ENCODE peak calls at places on chromosomes 5 and 9, in ten cellular contexts. One of them, this sample, is unnamed.
A peak's percentile ranks its signal among the peaks of the same experiment; 100 is the strongest.

GRCh38 chr9:19629506-19629905 is 159.3 kb downstream of the SLC24A2 start:
- DNase-seq in fibroblast of the aortic adventitia: no peak
- DNase-seq in T-helper 9 cell: no peak
- DNase-seq in heart left ventricle: no peak
- DNase-seq in Daoy: no peak
- DNase-seq in A172: no peak
- DNase-seq in ACHN: no peak
- DNase-seq in SK-MEL-5: no peak
- DNase-seq in stimulated activated CD4-positive, alpha-beta T cell treated with anti-CD3 and anti-CD28 coated beads, TNF-alpha, amount 100 ng/mL, for 1 hour: no peak
- DNase-seq in natural killer cell treated with Interleukin-12 subunit alpha and Interleukin-12 subunit beta and Interleukin-15 and Interleukin-18, amount 100 ng/mL, for 72 hours: no peak
- DNase-seq in this sample: no peak

GRCh38 chr5:154663424-154663823 is 91.8 kb upstream of the LARP1 start:
- DNase-seq in T-helper 9 cell: no peak
- DNase-seq in ACHN: no peak
- DNase-seq in fibroblast of the aortic adventitia: no peak
- DNase-seq in heart left ventricle: no peak
- DNase-seq in stimulated activated CD4-positive, alpha-beta T cell treated with anti-CD3 and anti-CD28 coated beads, TNF-alpha, amount 100 ng/mL, for 1 hour: no peak
- DNase-seq in A172: no peak
- DNase-seq in SK-MEL-5: no peak
- DNase-seq in Daoy: no peak
- DNase-seq in natural killer cell treated with Interleukin-12 subunit alpha and Interleukin-12 subunit beta and Interleukin-15 and Interleukin-18, amount 100 ng/mL, for 72 hours: no peak
- DNase-seq in this sample: no peak

GRCh38 chr5:172756764-172757393 is 14.1 kb downstream of the DUSP1 start:
- DNase-seq in ACHN: no peak
- DNase-seq in natural killer cell treated with Interleukin-12 subunit alpha and Interleukin-12 subunit beta and Interleukin-15 and Interleukin-18, amount 100 ng/mL, for 72 hours: no peak
- DNase-seq in T-helper 9 cell: no peak
- DNase-seq in A172: no peak
- DNase-seq in fibroblast of the aortic adventitia: no peak
- DNase-seq in Daoy: no peak
- DNase-seq in SK-MEL-5: no peak
- DNase-seq in stimulated activated CD4-positive, alpha-beta T cell treated with anti-CD3 and anti-CD28 coated beads, TNF-alpha, amount 100 ng/mL, for 1 hour: no peak
- DNase-seq in heart left ventricle: peak; percentile 14
- DNase-seq in this sample: no peak

GRCh38 chr5:179795863-179796833 is 2.4 kb downstream of the LTC4S start:
- DNase-seq in fibroblast of the aortic adventitia: peak; percentile 70
- DNase-seq in Daoy: peak; percentile 92
- DNase-seq in SK-MEL-5: peak; percentile 62
- DNase-seq in natural killer cell treated with Interleukin-12 subunit alpha and Interleukin-12 subunit beta and Interleukin-15 and Interleukin-18, amount 100 ng/mL, for 72 hours: peak; percentile 89
- DNase-seq in stimulated activated CD4-positive, alpha-beta T cell treated with anti-CD3 and anti-CD28 coated beads, TNF-alpha, amount 100 ng/mL, for 1 hour: peak; percentile 31
- DNase-seq in ACHN: peak; percentile 81
- DNase-seq in A172: peak; percentile 50
- DNase-seq in T-helper 9 cell: peak; percentile 61
- DNase-seq in heart left ventricle: peak; percentile 88
- DNase-seq in this sample: peak; percentile 78

GRCh38 chr9:134935056-134936020 is 17.6 kb upstream of the FCN1 start:
- DNase-seq in T-helper 9 cell: no peak
- DNase-seq in heart left ventricle: no peak
- DNase-seq in Daoy: no peak
- DNase-seq in A172: no peak
- DNase-seq in stimulated activated CD4-positive, alpha-beta T cell treated with anti-CD3 and anti-CD28 coated beads, TNF-alpha, amount 100 ng/mL, for 1 hour: no peak
- DNase-seq in SK-MEL-5: no peak
- DNase-seq in fibroblast of the aortic adventitia: no peak
- DNase-seq in ACHN: no peak
- DNase-seq in natural killer cell treated with Interleukin-12 subunit alpha and Interleukin-12 subunit beta and Interleukin-15 and Interleukin-18, amount 100 ng/mL, for 72 hours: peak; percentile 45
- DNase-seq in this sample: no peak

GRCh38 chr5:132470596-132470995 is 20.0 kb downstream of the IRF1 start:
- DNase-seq in SK-MEL-5: no peak
- DNase-seq in Daoy: no peak
- DNase-seq in stimulated activated CD4-positive, alpha-beta T cell treated with anti-CD3 and anti-CD28 coated beads, TNF-alpha, amount 100 ng/mL, for 1 hour: no peak
- DNase-seq in ACHN: no peak
- DNase-seq in heart left ventricle: no peak
- DNase-seq in natural killer cell treated with Interleukin-12 subunit alpha and Interleukin-12 subunit beta and Interleukin-15 and Interleukin-18, amount 100 ng/mL, for 72 hours: no peak
- DNase-seq in A172: no peak
- DNase-seq in fibroblast of the aortic adventitia: no peak
- DNase-seq in T-helper 9 cell: no peak
- DNase-seq in this sample: no peak

GRCh38 chr5:8057764-8058163 is 188.8 kb downstream of the MTRR start:
- DNase-seq in ACHN: no peak
- DNase-seq in stimulated activated CD4-positive, alpha-beta T cell treated with anti-CD3 and anti-CD28 coated beads, TNF-alpha, amount 100 ng/mL, for 1 hour: no peak
- DNase-seq in Daoy: peak; percentile 63
- DNase-seq in natural killer cell treated with Interleukin-12 subunit alpha and Interleukin-12 subunit beta and Interleukin-15 and Interleukin-18, amount 100 ng/mL, for 72 hours: no peak
- DNase-seq in T-helper 9 cell: no peak
- DNase-seq in A172: peak; percentile 6
- DNase-seq in heart left ventricle: no peak
- DNase-seq in fibroblast of the aortic adventitia: no peak
- DNase-seq in SK-MEL-5: no peak
- DNase-seq in this sample: no peak

GRCh38 chr5:7759951-7760580 is 90.9 kb downstream of the CFAP90 start:
- DNase-seq in A172: no peak
- DNase-seq in heart left ventricle: no peak
- DNase-seq in ACHN: peak; percentile 43
- DNase-seq in natural killer cell treated with Interleukin-12 subunit alpha and Interleukin-12 subunit beta and Interleukin-15 and Interleukin-18, amount 100 ng/mL, for 72 hours: no peak
- DNase-seq in T-helper 9 cell: no peak
- DNase-seq in SK-MEL-5: no peak
- DNase-seq in Daoy: no peak
- DNase-seq in stimulated activated CD4-positive, alpha-beta T cell treated with anti-CD3 and anti-CD28 coated beads, TNF-alpha, amount 100 ng/mL, for 1 hour: no peak
- DNase-seq in fibroblast of the aortic adventitia: no peak
- DNase-seq in this sample: no peak

GRCh38 chr5:150302301-150303069 is at the start of gene ARSI:
- DNase-seq in natural killer cell treated with Interleukin-12 subunit alpha and Interleukin-12 subunit beta and Interleukin-15 and Interleukin-18, amount 100 ng/mL, for 72 hours: no peak
- DNase-seq in ACHN: peak; percentile 78
- DNase-seq in fibroblast of the aortic adventitia: peak; percentile 22
- DNase-seq in heart left ventricle: peak; percentile 56
- DNase-seq in Daoy: peak; percentile 75
- DNase-seq in A172: no peak
- DNase-seq in SK-MEL-5: no peak
- DNase-seq in stimulated activated CD4-positive, alpha-beta T cell treated with anti-CD3 and anti-CD28 coated beads, TNF-alpha, amount 100 ng/mL, for 1 hour: no peak
- DNase-seq in T-helper 9 cell: no peak
- DNase-seq in this sample: no peak

GRCh38 chr5:148776780-148777179 is 49.6 kb upstream of the ADRB2 start:
- DNase-seq in stimulated activated CD4-positive, alpha-beta T cell treated with anti-CD3 and anti-CD28 coated beads, TNF-alpha, amount 100 ng/mL, for 1 hour: no peak
- DNase-seq in SK-MEL-5: no peak
- DNase-seq in fibroblast of the aortic adventitia: peak; percentile 71
- DNase-seq in Daoy: peak; percentile 93
- DNase-seq in heart left ventricle: no peak
- DNase-seq in natural killer cell treated with Interleukin-12 subunit alpha and Interleukin-12 subunit beta and Interleukin-15 and Interleukin-18, amount 100 ng/mL, for 72 hours: no peak
- DNase-seq in T-helper 9 cell: no peak
- DNase-seq in A172: peak; percentile 94
- DNase-seq in ACHN: peak; percentile 76
- DNase-seq in this sample: no peak